ENCODE peak calls at places on chromosomes 5 and 9, in four cellular contexts. C, R, S and H are unnamed samples.

GRCh38 chr9:135615666-135616620 is 23.4 kb downstream of the GLT6D1 start:
- ATAC-seq in C (no peak), R (no peak), S (no peak), H (no peak)

GRCh38 chr5:59358497-59358896 is 535.0 kb downstream of the PDE4D start:
- ATAC-seq in C (no peak), R (peak), S (peak), H (peak)

GRCh38 chr9:34413229-34413852 is 36.6 kb upstream of the MYORG start:
- ATAC-seq in C (no peak), R (no peak), S (no peak), H (no peak)

GRCh38 chr5:154277499-154277898 is 87.0 kb downstream of the GALNT10 start:
- ATAC-seq in C (no peak), R (no peak), S (no peak), H (no peak)

GRCh38 chr5:39531299-39531698 is 106.5 kb upstream of the DAB2 start:
- ATAC-seq in C (no peak), R (no peak), S (no peak), H (no peak)

GRCh38 chr9:114754574-114754973 is 51.3 kb downstream of the TNFSF15 start:
- ATAC-seq in C (peak), R (no peak), S (no peak), H (no peak)

GRCh38 chr5:81426347-81426746 is 32.4 kb upstream of the ACOT12 start:
- ATAC-seq in C (no peak), R (no peak), S (no peak), H (no peak)

GRCh38 chr9:2559212-2560152 is 62.1 kb upstream of the VLDLR start:
- ATAC-seq in C (no peak), R (peak), S (peak), H (peak)

GRCh38 chr9:79013715-79014610 is 557.8 kb upstream of the TLE4 start:
- ATAC-seq in C (no peak), R (no peak), S (no peak), H (no peak)

GRCh38 chr9:3956081-3956701 is 343.7 kb downstream of the GLIS3 start:
- ATAC-seq in C (no peak), R (no peak), S (no peak), H (no peak)

GRCh38 chr5:180085837-180086236 is 14.3 kb upstream of the RNF130 start:
- ATAC-seq in C (peak), R (no peak), S (no peak), H (no peak)

GRCh38 chr5:164054461-164054860 is 549.0 kb downstream of the MAT2B start:
- ATAC-seq in C (no peak), R (no peak), S (no peak), H (no peak)